ENCODE peak calls at places on chromosome 1, in seven cellular contexts. M is mucosa of descending colon, P is body of pancreas, T is AG09309, G is hepatocyte, L is A549, N is heart right ventricle. A is an unnamed sample.
A peak's percentile ranks its signal among the peaks of the same experiment; 100 is the strongest.

GRCh38 chr1:163071381-163072255 is 2.5 kb downstream of the RGS4 start:
- DNase-seq in M (peak; percentile 60), P (peak; percentile 60), T (peak; percentile 55), G (peak; percentile 77), L (peak; percentile 46), N (peak; percentile 33), A (peak; percentile 69)

GRCh38 chr1:31878018-31878417 is 60.1 kb downstream of the PTP4A2 start:
- DNase-seq in M (no peak), P (no peak), T (no peak), G (no peak), L (no peak), N (no peak), A (no peak)

GRCh38 chr1:24929091-24929875 is 793 bp downstream of the RUNX3 start:
- DNase-seq in M (peak; percentile 27), P (no peak), T (no peak), G (peak; percentile 30), L (peak; percentile 15), N (no peak), A (no peak)

GRCh38 chr1:19315378-19316206 is 3.5 kb downstream of the SLC66A1 start:
- DNase-seq in M (no peak), P (peak; percentile 28), T (no peak), G (no peak), L (no peak), N (no peak), A (no peak)

GRCh38 chr1:5743435-5744095 is 248.7 kb downstream of the NPHP4 start:
- DNase-seq in M (no peak), P (no peak), T (no peak), G (no peak), L (no peak), N (no peak), A (no peak)

GRCh38 chr1:52632732-52633290 is at the start of gene SHISAL2A:
- DNase-seq in M (peak; percentile 28), P (peak; percentile 40), T (no peak), G (peak; percentile 66), L (no peak), N (peak; percentile 40), A (no peak)

GRCh38 chr1:19427087-19427781 is 58.1 kb downstream of the CAPZB start:
- DNase-seq in M (no peak), P (no peak), T (no peak), G (peak; percentile 34), L (no peak), N (no peak), A (no peak)

GRCh38 chr1:13570924-13571323 is 12.7 kb upstream of the PDPN start:
- DNase-seq in M (no peak), P (no peak), T (no peak), G (no peak), L (no peak), N (no peak), A (no peak)

GRCh38 chr1:113438505-113439271 is 48.4 kb downstream of the MAGI3 start:
- DNase-seq in M (no peak), P (no peak), T (no peak), G (no peak), L (no peak), N (no peak), A (no peak)

GRCh38 chr1:64231153-64231552 is 27.7 kb downstream of the UBE2U start:
- DNase-seq in M (no peak), P (no peak), T (no peak), G (no peak), L (no peak), N (no peak), A (no peak)

GRCh38 chr1:240462277-240462676 is 149.7 kb downstream of the GREM2 start:
- DNase-seq in M (no peak), P (no peak), T (no peak), G (no peak), L (no peak), N (no peak), A (no peak)

GRCh38 chr1:40210514-40211204 is 37.1 kb upstream of the TMCO2 start:
- DNase-seq in M (no peak), P (no peak), T (no peak), G (no peak), L (no peak), N (no peak), A (no peak)

GRCh38 chr1:77014396-77014795 is 147.1 kb downstream of the ST6GALNAC5 start:
- DNase-seq in M (no peak), P (no peak), T (no peak), G (no peak), L (no peak), N (no peak), A (no peak)

GRCh38 chr1:5232537-5232936 is 578.1 kb downstream of the AJAP1 start:
- DNase-seq in M (no peak), P (no peak), T (no peak), G (no peak), L (no peak), N (no peak), A (no peak)

GRCh38 chr1:94096797-94097549 is 24.0 kb downstream of the ABCA4 start:
- DNase-seq in M (no peak), P (no peak), T (no peak), G (peak; percentile 55), L (no peak), N (no peak), A (no peak)

GRCh38 chr1:240237305-240237721 is 145.6 kb downstream of the FMN2 start:
- DNase-seq in M (no peak), P (no peak), T (peak; percentile 61), G (no peak), L (no peak), N (no peak), A (no peak)

GRCh38 chr1:77279929-77280328 is 1.9 kb upstream of the AK5 start:
- DNase-seq in M (no peak), P (no peak), T (no peak), G (no peak), L (no peak), N (no peak), A (no peak)

GRCh38 chr1:47382399-47382983 is 33.6 kb upstream of the FOXE3 start:
- DNase-seq in M (no peak), P (no peak), T (no peak), G (no peak), L (no peak), N (no peak), A (no peak)

GRCh38 chr1:60129916-60130315 is 56.3 kb upstream of the C1orf87 start:
- DNase-seq in M (no peak), P (no peak), T (no peak), G (no peak), L (no peak), N (no peak), A (no peak)

DNA sequence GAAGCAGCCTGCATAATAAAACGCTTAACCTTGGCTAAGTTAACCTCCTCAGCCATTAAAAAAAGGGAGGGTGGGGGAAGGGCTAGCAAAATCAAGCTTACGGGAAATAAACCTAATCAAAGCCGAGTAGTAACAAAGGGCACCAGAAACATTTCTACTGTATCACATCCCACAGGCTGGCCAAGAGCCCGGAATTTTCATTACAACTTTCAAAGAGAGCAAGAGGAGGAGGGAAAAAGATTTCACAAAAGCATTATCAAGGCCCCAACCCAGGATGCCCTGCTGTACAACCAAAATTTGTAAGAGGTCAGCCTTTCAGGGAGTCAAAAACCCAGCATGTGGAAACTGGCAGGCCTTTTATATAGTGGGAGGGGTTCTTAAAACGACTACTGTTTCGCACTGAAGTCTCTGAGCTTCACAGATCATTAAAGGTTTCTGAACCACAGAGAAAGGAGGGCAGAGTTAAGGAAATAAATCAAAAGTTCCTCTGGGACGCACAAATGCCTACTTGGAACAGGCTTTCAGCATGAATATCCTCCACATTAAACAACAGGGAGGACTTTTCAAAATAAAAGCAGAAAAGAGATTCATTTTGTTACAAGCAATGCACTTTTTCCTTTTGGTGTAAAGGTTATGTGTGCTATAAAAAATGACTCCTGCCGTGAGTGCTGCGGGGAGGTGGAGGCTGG is 90.4 kb downstream of the SLC45A1 start:
- DNase-seq in M (peak; percentile 90), P (peak; percentile 87), T (peak; percentile 64), G (peak; percentile 38), L (no peak), N (no peak), A (peak; percentile 58)
- H3K4me3 ChIP-seq in M (no peak overlapping the region), P (no peak overlapping the region), T (no peak overlapping the region), G (no peak overlapping the region), L (no peak overlapping the region), N (no peak overlapping the region), A (peak overlapping the region; percentile 14)

DNA sequence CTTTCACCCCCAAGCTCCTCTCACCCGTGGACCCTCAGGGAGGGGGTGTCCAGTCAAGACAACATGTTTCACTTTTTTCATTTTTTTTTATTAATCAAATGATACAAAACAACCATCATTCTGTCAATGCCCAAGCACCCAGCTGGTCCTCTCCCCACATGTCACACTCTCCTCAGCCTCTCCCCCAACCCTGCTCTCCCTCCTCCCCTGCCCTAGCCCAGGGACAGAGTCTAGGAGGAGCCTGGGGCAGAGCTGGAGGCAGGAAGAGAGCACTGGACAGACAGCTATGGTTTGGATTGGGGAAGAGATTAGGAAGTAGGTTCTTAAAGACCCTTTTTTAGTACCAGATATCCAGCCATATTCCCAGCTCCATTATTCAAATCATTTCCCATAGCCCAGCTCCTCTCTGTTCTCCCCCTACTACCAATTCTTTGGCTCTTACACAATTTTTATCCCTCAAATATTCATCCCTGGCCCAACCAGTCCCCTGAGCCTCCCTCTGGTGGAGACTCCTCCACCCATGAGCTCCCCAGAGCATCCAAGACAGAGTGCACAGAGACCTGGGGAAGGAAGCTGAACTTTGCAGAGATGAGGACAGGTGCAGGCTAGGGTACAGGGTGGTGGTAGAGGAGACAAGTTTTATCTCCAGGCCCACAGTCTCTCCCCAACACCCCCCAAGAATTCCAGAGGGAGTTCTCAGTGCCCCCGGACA is 1.4 kb upstream of the S100A16 start:
- DNase-seq in M (no peak), P (no peak), T (no peak), G (no peak), L (no peak), N (no peak), A (no peak)
- TF ChIP-seq CTCF in M (no peak), P (no peak), T (peak; percentile 33), G (no peak), L (no peak), N (no peak), A (peak; percentile 23)

GRCh38 chr1:92482404-92482664 is 4.4 kb downstream of the GFI1 start:
- DNase-seq in M (no peak), P (no peak), T (no peak), G (peak; percentile 14), L (no peak), N (no peak), A (no peak)
- H3K4me3 ChIP-seq in M (peak overlapping the region; percentile 27), P (no peak overlapping the region), T (no peak overlapping the region), G (no peak overlapping the region), L (peak overlapping the region; percentile 66), N (peak overlapping the region; percentile 70), A (peak overlapping the region; percentile 8)

GRCh38 chr1:115476616-115477015 is 138.6 kb upstream of the NGF start:
- DNase-seq in M (no peak), P (no peak), T (no peak), G (no peak), L (no peak), N (no peak), A (no peak)
- TF ChIP-seq CTCF in M (no peak), P (no peak), T (peak; percentile 26), G (no peak), L (peak; percentile 12), N (no peak), A (no peak)

A was measured in epithelial cell of proximal tubule.